ENCODE peak calls at places on chromosomes 13 and 19, in nine cellular contexts. L is T-helper 9 cell; I is brain microvascular endothelial cell; F is NB4; N is AML-193; Z is T-helper 2 cell; K is NCI-H2107; G is central memory CD8-positive, alpha-beta T cell; R is CD8-positive, alpha-beta memory T cell. W is an unnamed sample.

GRCh38 chr13:29802621-29803020 is 47.8 kb downstream of the UBL3 start:
- DNase-seq in G (no peak), K (no peak), N (no peak), R (no peak), L (no peak), F (no peak), I (no peak), Z (no peak), W (no peak)

GRCh38 chr19:35879770-35880317 is 11.5 kb downstream of the APLP1 start:
- DNase-seq in L (peak), G (peak), R (peak), I (peak), F (peak), K (no peak), N (peak), Z (peak), W (peak)

GRCh38 chr19:4474504-4475136 is 2.5 kb downstream of the HDGFL2 start:
- DNase-seq in I (peak), Z (no peak), F (no peak), G (no peak), R (peak), K (peak), L (no peak), N (no peak), W (no peak)

GRCh38 chr13:106710267-106710666 is 142.3 kb upstream of the ARGLU1 start:
- DNase-seq in G (no peak), R (no peak), N (no peak), F (no peak), L (no peak), K (no peak), I (no peak), Z (no peak), W (no peak)

GRCh38 chr19:56189785-56190184 is 7.8 kb downstream of the ZSCAN5B start:
- DNase-seq in L (no peak), N (no peak), Z (no peak), R (no peak), G (no peak), F (no peak), K (no peak), I (no peak), W (no peak)

GRCh38 chr19:31127132-31127967 is 221.9 kb downstream of the TSHZ3 start:
- DNase-seq in G (no peak), N (no peak), I (peak), F (no peak), R (no peak), K (no peak), Z (no peak), L (no peak), W (no peak)

GRCh38 chr13:99215466-99215865 is 14.8 kb downstream of the UBAC2 start:
- DNase-seq in K (no peak), I (no peak), G (peak), L (peak), Z (peak), N (no peak), R (peak), F (no peak), W (no peak)

GRCh38 chr19:34844254-34844653 is 71.2 kb upstream of the ZNF599 start:
- DNase-seq in K (no peak), F (no peak), I (no peak), Z (no peak), R (no peak), L (no peak), G (no peak), N (no peak), W (no peak)

GRCh38 chr19:27971071-27971470 is 1241.9 kb downstream of the UQCRFS1 start:
- DNase-seq in F (no peak), G (no peak), N (no peak), L (no peak), Z (no peak), R (no peak), I (peak), K (no peak), W (no peak)

GRCh38 chr19:14333101-14333871 is 48.0 kb upstream of the ADGRE5 start:
- DNase-seq in I (no peak), G (no peak), F (no peak), Z (no peak), K (no peak), L (no peak), R (no peak), N (no peak), W (no peak)

GRCh38 chr19:4233282-4233853 is 4.0 kb downstream of the EBI3 start:
- DNase-seq in L (peak), Z (peak), F (peak), R (peak), G (peak), N (no peak), I (peak), K (no peak), W (peak)

GRCh38 chr13:113043931-113044330 is 61.7 kb upstream of the F7 start:
- DNase-seq in L (no peak), Z (no peak), F (no peak), I (no peak), N (no peak), G (no peak), K (no peak), R (no peak), W (no peak)

GRCh38 chr19:3868770-3869456 is at the start of gene ZFR2:
- DNase-seq in R (peak), I (no peak), G (no peak), N (no peak), L (peak), K (no peak), F (no peak), Z (no peak), W (no peak)

GRCh38 chr13:27533155-27533643 is 82.8 kb upstream of the MTIF3 start:
- DNase-seq in L (peak), Z (peak), F (peak), I (peak), G (peak), K (peak), N (peak), R (peak), W (peak)

GRCh38 chr19:5966941-5967340 is 11.0 kb downstream of the RANBP3 start:
- DNase-seq in R (no peak), G (no peak), N (no peak), I (no peak), L (no peak), F (no peak), K (no peak), Z (no peak), W (no peak)

GRCh38 chr13:42478531-42479156 is 95.3 kb upstream of the TNFSF11 start:
- DNase-seq in I (peak), F (peak), N (peak), L (no peak), K (no peak), G (no peak), R (no peak), Z (no peak), W (peak)

GRCh38 chr13:46593403-46593802 is 40.4 kb downstream of the LRCH1 start:
- DNase-seq in G (peak), R (peak), N (no peak), I (no peak), Z (no peak), K (no peak), L (peak), F (no peak), W (no peak)

GRCh38 chr13:75687145-75687763 is 51.1 kb downstream of the LMO7 start:
- DNase-seq in N (peak), R (no peak), I (peak), L (no peak), G (no peak), Z (no peak), F (peak), K (no peak), W (peak)

GRCh38 chr13:44932850-44933251 is 56.4 kb downstream of the NUFIP1 start:
- DNase-seq in Z (no peak), F (no peak), R (no peak), L (no peak), I (peak), N (no peak), K (no peak), G (no peak), W (peak)

GRCh38 chr13:19961484-19961883 is 3.0 kb downstream of the ZMYM2 start:
- DNase-seq in K (no peak), Z (no peak), F (no peak), N (no peak), L (no peak), I (no peak), R (no peak), G (no peak), W (no peak)

GRCh38 chr13:87674143-87674772 is 3.1 kb downstream of the SLITRK5 start:
- DNase-seq in F (no peak), Z (no peak), K (no peak), N (no peak), I (no peak), G (no peak), R (no peak), L (no peak), W (no peak)

GRCh38 chr13:96052655-96053002 is 572 bp downstream of the UGGT2 start:
- DNase-seq in N (no peak), Z (no peak), G (no peak), F (peak), I (peak), K (peak), L (no peak), R (no peak), W (no peak)

GRCh38 chr13:72970956-72971355 is 87.8 kb upstream of the KLF5 start:
- DNase-seq in K (no peak), G (no peak), F (no peak), N (no peak), L (no peak), R (no peak), I (peak), Z (no peak), W (no peak)

GRCh38 chr19:33297401-33298145 is 4.8 kb downstream of the CEBPA start:
- DNase-seq in N (no peak), Z (no peak), K (no peak), R (no peak), G (no peak), L (no peak), F (peak), I (no peak), W (no peak)

GRCh38 chr13:41546372-41547252 is 89.3 kb downstream of the RGCC start:
- DNase-seq in I (peak), K (no peak), L (no peak), F (peak), R (no peak), Z (no peak), G (no peak), N (no peak), W (peak)

GRCh38 chr13:57969961-57970360 is 338.4 kb downstream of the PCDH17 start:
- DNase-seq in G (no peak), L (no peak), I (no peak), F (no peak), Z (no peak), N (no peak), R (no peak), K (no peak), W (no peak)

GRCh38 chr13:32940601-32941000 is 75.6 kb upstream of the KL start:
- DNase-seq in I (peak), F (no peak), R (no peak), K (peak), N (no peak), L (no peak), G (no peak), Z (no peak), W (peak)

GRCh38 chr13:27839809-27840467 is 47.7 kb downstream of the GSX1 start:
- DNase-seq in L (no peak), G (no peak), R (no peak), F (no peak), I (no peak), K (no peak), N (no peak), Z (no peak), W (no peak)

GRCh38 chr13:73000027-73000674 is 58.7 kb upstream of the KLF5 start:
- DNase-seq in R (no peak), I (no peak), L (no peak), N (peak), F (peak), G (no peak), K (no peak), Z (no peak), W (peak)

GRCh38 chr13:53217221-53217620 is 188.6 kb downstream of the OLFM4 start:
- DNase-seq in Z (no peak), K (no peak), I (no peak), N (no peak), G (no peak), R (no peak), F (no peak), L (no peak), W (no peak)